ENCODE peak calls at places on chromosomes 2 and 18, in seven cellular contexts. One of them, this sample, is unnamed.
A peak's percentile ranks its signal among the peaks of the same experiment; 100 is the strongest.

GRCh38 chr2:74833418-74834233 is at the start of gene HK2:
- DNase-seq in spleen: peak; percentile 95
- DNase-seq in uterus: peak; percentile 50
- DNase-seq in stomach: peak; percentile 86
- DNase-seq in heart left ventricle: peak; percentile 84
- DNase-seq in ovary: peak; percentile 90
- DNase-seq in K562: peak; percentile 99
- DNase-seq in this sample: peak; percentile 94

GRCh38 chr18:11857177-11857887 is 6.1 kb downstream of the CHMP1B start:
- DNase-seq in spleen: peak; percentile 36
- DNase-seq in uterus: peak; percentile 48
- DNase-seq in stomach: peak; percentile 56
- DNase-seq in heart left ventricle: peak; percentile 56
- DNase-seq in ovary: peak; percentile 23
- DNase-seq in K562: peak; percentile 44
- DNase-seq in this sample: no peak

GRCh38 chr2:48433682-48434081 is 96.3 kb upstream of the STON1 start:
- DNase-seq in spleen: no peak
- DNase-seq in uterus: peak; percentile 36
- DNase-seq in stomach: no peak
- DNase-seq in heart left ventricle: peak; percentile 29
- DNase-seq in ovary: no peak
- DNase-seq in K562: no peak
- DNase-seq in this sample: no peak

GRCh38 chr2:217743980-217744761 is 258.6 kb downstream of the TNS1 start:
- DNase-seq in spleen: no peak
- DNase-seq in uterus: no peak
- DNase-seq in stomach: no peak
- DNase-seq in heart left ventricle: peak; percentile 28
- DNase-seq in ovary: no peak
- DNase-seq in K562: no peak
- DNase-seq in this sample: peak; percentile 88

GRCh38 chr2:98867539-98868309 is 68.3 kb downstream of the CRACDL start:
- DNase-seq in spleen: no peak
- DNase-seq in uterus: no peak
- DNase-seq in stomach: no peak
- DNase-seq in heart left ventricle: no peak
- DNase-seq in ovary: no peak
- DNase-seq in K562: no peak
- DNase-seq in this sample: no peak

GRCh38 chr2:84177733-84178132 is 281.3 kb downstream of the SUCLG1 start:
- DNase-seq in spleen: no peak
- DNase-seq in uterus: no peak
- DNase-seq in stomach: no peak
- DNase-seq in heart left ventricle: no peak
- DNase-seq in ovary: no peak
- DNase-seq in K562: no peak
- DNase-seq in this sample: no peak

GRCh38 chr2:63851912-63852311 is 10.2 kb downstream of the UGP2 start:
- DNase-seq in spleen: no peak
- DNase-seq in uterus: no peak
- DNase-seq in stomach: no peak
- DNase-seq in heart left ventricle: no peak
- DNase-seq in ovary: no peak
- DNase-seq in K562: no peak
- DNase-seq in this sample: no peak

GRCh38 chr2:222848862-222849261 is 12.0 kb upstream of the ACSL3 start:
- DNase-seq in spleen: no peak
- DNase-seq in uterus: no peak
- DNase-seq in stomach: no peak
- DNase-seq in heart left ventricle: no peak
- DNase-seq in ovary: no peak
- DNase-seq in K562: no peak
- DNase-seq in this sample: no peak

GRCh38 chr2:85811173-85811849 is 57.5 kb downstream of the ATOH8 start:
- DNase-seq in spleen: no peak
- DNase-seq in uterus: peak; percentile 64
- DNase-seq in stomach: peak; percentile 45
- DNase-seq in heart left ventricle: peak; percentile 63
- DNase-seq in ovary: peak; percentile 73
- DNase-seq in K562: no peak
- DNase-seq in this sample: peak; percentile 92

GRCh38 chr2:221088506-221088905 is 483.6 kb downstream of the EPHA4 start:
- DNase-seq in spleen: no peak
- DNase-seq in uterus: no peak
- DNase-seq in stomach: no peak
- DNase-seq in heart left ventricle: no peak
- DNase-seq in ovary: no peak
- DNase-seq in K562: no peak
- DNase-seq in this sample: no peak

GRCh38 chr2:165273176-165273575 is 34.0 kb downstream of the SCN2A start:
- DNase-seq in spleen: no peak
- DNase-seq in uterus: no peak
- DNase-seq in stomach: no peak
- DNase-seq in heart left ventricle: no peak
- DNase-seq in ovary: no peak
- DNase-seq in K562: no peak
- DNase-seq in this sample: no peak

GRCh38 chr2:56807861-56808260 is 624.1 kb downstream of the CCDC85A start:
- DNase-seq in spleen: no peak
- DNase-seq in uterus: no peak
- DNase-seq in stomach: no peak
- DNase-seq in heart left ventricle: no peak
- DNase-seq in ovary: no peak
- DNase-seq in K562: no peak
- DNase-seq in this sample: no peak

GRCh38 chr2:157331696-157332095 is 6.1 kb upstream of the ERMN start:
- DNase-seq in spleen: no peak
- DNase-seq in uterus: no peak
- DNase-seq in stomach: no peak
- DNase-seq in heart left ventricle: no peak
- DNase-seq in ovary: no peak
- DNase-seq in K562: no peak
- DNase-seq in this sample: no peak

GRCh38 chr2:127415593-127416485 is 2.4 kb upstream of the PROC start:
- DNase-seq in spleen: peak; percentile 95
- DNase-seq in uterus: no peak
- DNase-seq in stomach: peak; percentile 87
- DNase-seq in heart left ventricle: peak; percentile 60
- DNase-seq in ovary: peak; percentile 58
- DNase-seq in K562: peak; percentile 80
- DNase-seq in this sample: no peak

GRCh38 chr2:229118336-229118735 is 152.8 kb downstream of the PID1 start:
- DNase-seq in spleen: no peak
- DNase-seq in uterus: no peak
- DNase-seq in stomach: no peak
- DNase-seq in heart left ventricle: no peak
- DNase-seq in ovary: no peak
- DNase-seq in K562: no peak
- DNase-seq in this sample: no peak

GRCh38 chr2:96423281-96423680 is 81.9 kb downstream of the NEURL3 start:
- DNase-seq in spleen: no peak
- DNase-seq in uterus: no peak
- DNase-seq in stomach: no peak
- DNase-seq in heart left ventricle: no peak
- DNase-seq in ovary: no peak
- DNase-seq in K562: no peak
- DNase-seq in this sample: no peak

GRCh38 chr2:27952070-27952469 is 61.5 kb downstream of the BABAM2 start:
- DNase-seq in spleen: no peak
- DNase-seq in uterus: no peak
- DNase-seq in stomach: no peak
- DNase-seq in heart left ventricle: no peak
- DNase-seq in ovary: no peak
- DNase-seq in K562: no peak
- DNase-seq in this sample: no peak

GRCh38 chr2:27954771-27955384 is 64.3 kb downstream of the BABAM2 start:
- DNase-seq in spleen: no peak
- DNase-seq in uterus: peak; percentile 71
- DNase-seq in stomach: no peak
- DNase-seq in heart left ventricle: peak; percentile 49
- DNase-seq in ovary: no peak
- DNase-seq in K562: no peak
- DNase-seq in this sample: peak; percentile 94

GRCh38 chr2:27953077-27953476 is 62.5 kb downstream of the BABAM2 start:
- DNase-seq in spleen: no peak
- DNase-seq in uterus: no peak
- DNase-seq in stomach: no peak
- DNase-seq in heart left ventricle: no peak
- DNase-seq in ovary: no peak
- DNase-seq in K562: no peak
- DNase-seq in this sample: no peak

GRCh38 chr2:27955762-27956161 is 65.2 kb downstream of the BABAM2 start:
- DNase-seq in spleen: no peak
- DNase-seq in uterus: no peak
- DNase-seq in stomach: no peak
- DNase-seq in heart left ventricle: no peak
- DNase-seq in ovary: no peak
- DNase-seq in K562: no peak
- DNase-seq in this sample: no peak

DNA sequence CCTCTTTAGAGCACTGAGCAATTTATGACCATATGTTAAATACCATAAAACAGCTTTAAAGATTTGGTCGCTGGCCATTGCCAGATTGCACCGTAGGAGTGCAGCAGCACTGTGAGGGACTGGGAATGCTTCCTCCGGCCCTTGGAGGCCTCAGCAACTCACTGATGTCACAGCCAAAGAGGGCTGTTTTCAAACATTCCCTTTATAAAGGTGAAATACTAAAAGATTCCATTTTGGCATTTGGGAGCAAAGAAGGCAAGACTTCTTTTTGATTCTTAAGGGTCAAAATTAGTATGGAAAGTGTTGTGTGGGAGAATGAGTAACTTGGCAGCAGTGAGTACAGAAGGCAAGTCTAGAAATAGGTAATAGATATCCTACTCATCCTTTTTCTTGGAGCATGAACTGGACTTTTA is 63.7 kb downstream of the BABAM2 start:
- DNase-seq in spleen: no peak
- DNase-seq in uterus: no peak
- DNase-seq in stomach: no peak
- DNase-seq in heart left ventricle: no peak
- DNase-seq in ovary: no peak
- DNase-seq in K562: no peak
- DNase-seq in this sample: no peak
- H3K4me1 ChIP-seq in spleen: peaks cover 51% of the 10 kb centered on the region
- H3K4me1 ChIP-seq in uterus: no peaks in the 10 kb centered on the region
- H3K4me1 ChIP-seq in stomach: peaks cover 3% of the 10 kb centered on the region
- H3K4me1 ChIP-seq in heart left ventricle: peaks cover 6% of the 10 kb centered on the region
- H3K4me1 ChIP-seq in ovary: peaks cover 1% of the 10 kb centered on the region
- H3K4me1 ChIP-seq in K562: no peaks in the 10 kb centered on the region
- H3K4me1 ChIP-seq in this sample: peaks cover 33% of the 10 kb centered on the region

GRCh38 chr18:2571200-2572143 is at the start of the genes METTL4 and NDC80:
- DNase-seq in spleen: peak; percentile 96
- DNase-seq in uterus: peak; percentile 81
- DNase-seq in stomach: peak; percentile 84
- DNase-seq in heart left ventricle: peak; percentile 88
- DNase-seq in ovary: peak; percentile 87
- DNase-seq in K562: peak; percentile 86
- DNase-seq in this sample: peak; percentile 96
- TF ChIP-seq POLR2A in spleen: no peak
- TF ChIP-seq POLR2A in uterus: peak; percentile 58
- TF ChIP-seq POLR2A in stomach: no peak
- TF ChIP-seq POLR2A in heart left ventricle: peak; percentile 57
- TF ChIP-seq POLR2A in ovary: peak; percentile 45
- TF ChIP-seq POLR2A in K562: peak; percentile 86
- TF ChIP-seq POLR2A in this sample: no peak

GRCh38 chr2:236169741-236170654 is 1.8 kb upstream of the GBX2 start:
- DNase-seq in spleen: no peak
- DNase-seq in uterus: no peak
- DNase-seq in stomach: no peak
- DNase-seq in heart left ventricle: no peak
- DNase-seq in ovary: no peak
- DNase-seq in K562: no peak
- DNase-seq in this sample: no peak

GRCh38 chr2:236166781-236167296 is 1.3 kb downstream of the GBX2 start:
- DNase-seq in spleen: no peak
- DNase-seq in uterus: no peak
- DNase-seq in stomach: no peak
- DNase-seq in heart left ventricle: no peak
- DNase-seq in ovary: no peak
- DNase-seq in K562: no peak
- DNase-seq in this sample: no peak

GRCh38 chr2:236169151-236169721 is 1.1 kb upstream of the GBX2 start:
- DNase-seq in spleen: peak; percentile 37
- DNase-seq in uterus: no peak
- DNase-seq in stomach: no peak
- DNase-seq in heart left ventricle: no peak
- DNase-seq in ovary: no peak
- DNase-seq in K562: no peak
- DNase-seq in this sample: no peak

GRCh38 chr2:236167297-236168109 is 683 bp downstream of the GBX2 start:
- DNase-seq in spleen: peak; percentile 71
- DNase-seq in uterus: no peak
- DNase-seq in stomach: no peak
- DNase-seq in heart left ventricle: peak; percentile 23
- DNase-seq in ovary: peak; percentile 38
- DNase-seq in K562: peak; percentile 58
- DNase-seq in this sample: no peak

DNA sequence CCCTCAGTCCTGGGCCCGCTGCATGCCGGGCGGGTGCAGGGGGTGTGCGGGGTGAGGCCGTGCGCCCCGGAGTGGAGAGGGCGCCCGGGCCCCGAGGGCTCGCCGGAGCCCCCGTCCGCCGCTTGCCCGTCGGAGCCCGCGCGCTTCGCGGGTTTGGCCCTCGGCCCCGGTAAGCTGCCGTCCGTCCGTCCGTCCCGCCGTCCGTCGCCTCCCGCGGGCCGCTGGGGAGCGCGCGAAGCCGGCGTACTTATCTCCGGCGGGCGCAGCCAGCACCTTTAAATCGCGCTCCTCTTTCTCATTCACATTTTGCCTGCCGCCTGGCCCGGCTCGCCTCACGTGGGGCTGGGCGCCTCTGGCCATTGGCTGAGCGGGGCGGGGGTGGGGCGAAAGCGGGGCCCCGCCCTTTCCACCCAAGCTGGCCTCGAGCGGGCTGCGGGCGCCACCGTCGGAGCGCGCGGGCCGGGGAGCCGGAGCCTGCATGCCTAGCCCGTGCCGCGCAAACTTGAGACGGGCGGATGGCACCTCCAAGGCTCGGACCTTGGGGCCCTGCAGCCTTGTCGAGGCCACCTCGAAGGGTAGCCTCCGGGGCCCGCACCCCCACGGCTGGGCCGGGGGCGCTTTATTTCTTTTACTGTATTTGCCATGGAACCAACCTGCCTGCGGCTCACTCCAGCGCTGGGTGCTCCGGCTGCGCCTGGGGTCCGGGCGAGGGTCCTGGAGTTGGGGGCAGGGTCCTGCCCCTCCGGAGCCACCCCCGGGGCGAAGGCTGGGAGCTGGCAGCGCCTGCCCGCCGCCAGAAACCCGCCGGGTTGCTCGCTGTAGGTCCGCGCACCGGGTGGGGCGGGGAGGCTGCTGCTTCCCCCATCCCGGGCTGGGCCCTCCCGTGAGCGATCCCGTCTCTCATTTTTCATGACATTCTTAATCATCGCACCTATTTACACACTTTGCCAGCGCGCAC is at the start of gene GBX2:
- DNase-seq in spleen: peak; percentile 60
- DNase-seq in uterus: no peak
- DNase-seq in stomach: no peak
- DNase-seq in heart left ventricle: peak; percentile 29
- DNase-seq in ovary: peak; percentile 27
- DNase-seq in K562: peak; percentile 92
- DNase-seq in this sample: no peak
- H3K4me3 ChIP-seq in spleen: peak within 1 kb of the TSS; percentile 28
- H3K4me3 ChIP-seq in uterus: peak within 1 kb of the TSS; percentile 12
- H3K4me3 ChIP-seq in stomach: peak within 1 kb of the TSS; percentile 54
- H3K4me3 ChIP-seq in heart left ventricle: peak within 1 kb of the TSS; percentile 16
- H3K4me3 ChIP-seq in ovary: peak within 1 kb of the TSS; percentile 18
- H3K4me3 ChIP-seq in K562: peak within 1 kb of the TSS; percentile 46
- H3K4me3 ChIP-seq in this sample: peak within 1 kb of the TSS; percentile 52

GRCh38 chr18:74455386-74455785 is 1.7 kb downstream of the DIPK1C start:
- DNase-seq in spleen: no peak
- DNase-seq in uterus: no peak
- DNase-seq in stomach: no peak
- DNase-seq in heart left ventricle: no peak
- DNase-seq in ovary: no peak
- DNase-seq in K562: no peak
- DNase-seq in this sample: no peak
- H3K4me1 ChIP-seq in spleen: peaks cover 11% of the 10 kb centered on the region
- H3K4me1 ChIP-seq in uterus: peaks cover 7% of the 10 kb centered on the region
- H3K4me1 ChIP-seq in stomach: peaks cover 15% of the 10 kb centered on the region
- H3K4me1 ChIP-seq in heart left ventricle: peaks cover 7% of the 10 kb centered on the region
- H3K4me1 ChIP-seq in ovary: no peaks in the 10 kb centered on the region
- H3K4me1 ChIP-seq in K562: no peaks in the 10 kb centered on the region
- H3K4me1 ChIP-seq in this sample: peaks cover 17% of the 10 kb centered on the region

This sample was measured in esophagus muscularis mucosa.